ENCODE peak calls at places on chromosome 9, in four cellular contexts. L, K, E and V are unnamed samples.

GRCh38 chr9:133782157-133783130 is 44.3 kb upstream of the SARDH start:
- DNase-seq in K (peak), L (peak), E (peak), V (peak)

GRCh38 chr9:126481862-126482261 is 131.9 kb upstream of the LMX1B start:
- DNase-seq in E (no peak), K (no peak), L (no peak), V (no peak)

GRCh38 chr9:13939129-13939528 is 374.8 kb downstream of the NFIB start:
- DNase-seq in L (no peak), E (no peak), K (no peak), V (no peak)

GRCh38 chr9:6902423-6902822 is 144.7 kb downstream of the KDM4C start:
- DNase-seq in E (no peak), L (no peak), K (no peak), V (no peak)

GRCh38 chr9:20835364-20836286 is 151.6 kb downstream of the FOCAD start:
- DNase-seq in L (no peak), E (peak), K (no peak), V (no peak)

GRCh38 chr9:127451681-127452480 is 571 bp downstream of the LRSAM1 start:
- DNase-seq in E (no peak), L (peak), K (peak), V (peak)

GRCh38 chr9:137723396-137724113 is 104.8 kb downstream of the EHMT1 start:
- DNase-seq in E (no peak), K (no peak), L (no peak), V (no peak)

GRCh38 chr9:133583111-133583510 is 26.1 kb downstream of the FAM163B start:
- DNase-seq in L (no peak), K (no peak), E (no peak), V (no peak)

GRCh38 chr9:113677569-113677968 is 198.5 kb upstream of the ZNF618 start:
- DNase-seq in E (no peak), L (no peak), K (no peak), V (no peak)

GRCh38 chr9:36870960-36871359 is 163.1 kb downstream of the PAX5 start:
- DNase-seq in E (no peak), L (no peak), K (no peak), V (no peak)

GRCh38 chr9:100756217-100756616 is 178.3 kb downstream of the CAVIN4 start:
- DNase-seq in K (no peak), L (no peak), E (no peak), V (no peak)

GRCh38 chr9:83238871-83239624 is 176.1 kb upstream of the RASEF start:
- DNase-seq in L (no peak), K (no peak), E (peak), V (no peak)

GRCh38 chr9:134231330-134231745 is 67.0 kb upstream of the RNU6ATAC start:
- DNase-seq in L (no peak), E (no peak), K (no peak), V (no peak)

GRCh38 chr9:99966720-99967119 is 60.3 kb downstream of the STX17 start:
- DNase-seq in L (no peak), K (no peak), E (peak), V (peak)

GRCh38 chr9:1462626-1463308 is 412.6 kb downstream of the DMRT2 start:
- DNase-seq in E (no peak), L (no peak), K (no peak), V (no peak)

GRCh38 chr9:24487946-24488345 is 57.8 kb downstream of the IZUMO3 start:
- DNase-seq in E (no peak), K (no peak), L (no peak), V (no peak)

GRCh38 chr9:135239769-135240141 is 152.3 kb downstream of the OLFM1 start:
- DNase-seq in K (no peak), L (no peak), E (no peak), V (no peak)

GRCh38 chr9:8571648-8572047 is 772.1 kb upstream of the DMAC1 start:
- DNase-seq in L (no peak), E (no peak), K (no peak), V (no peak)

GRCh38 chr9:95504053-95504963 is 12.5 kb downstream of the PTCH1 start:
- DNase-seq in E (peak), L (peak), K (peak), V (no peak)

GRCh38 chr9:113622600-113623400 is 159.3 kb downstream of the RGS3 start:
- DNase-seq in K (no peak), L (peak), E (peak), V (no peak)

GRCh38 chr9:135726138-135726853 is 24.3 kb downstream of the KCNT1 start:
- DNase-seq in K (no peak), L (no peak), E (no peak), V (no peak)

GRCh38 chr9:107176701-107177100 is 106.4 kb upstream of the RAD23B start:
- DNase-seq in K (no peak), E (no peak), L (no peak), V (no peak)

GRCh38 chr9:76576344-76576743 is 117.4 kb downstream of the GCNT1 start:
- DNase-seq in E (no peak), K (no peak), L (no peak), V (no peak)

GRCh38 chr9:27504259-27504658 is 19.8 kb upstream of the IFNK start:
- DNase-seq in K (no peak), E (no peak), L (no peak), V (no peak)

GRCh38 chr9:89911721-89912604 is 307.2 kb downstream of the GADD45G start:
- DNase-seq in L (no peak), E (no peak), K (no peak), V (no peak)
- TF ChIP-seq ELF4 in L (no peak), E (no peak), K (no peak), V (no peak)

GRCh38 chr9:34493972-34494535 is 28.7 kb downstream of the ENHO start:
- DNase-seq in E (no peak), K (peak), L (peak), V (peak)
- TF ChIP-seq ELF4 in E (no peak), K (no peak), L (no peak), V (no peak)

GRCh38 chr9:3124006-3124405 is 280.1 kb upstream of the PUM3 start:
- DNase-seq in L (no peak), K (no peak), E (no peak), V (no peak)
- TF ChIP-seq ELF4 in L (no peak), K (no peak), E (no peak), V (no peak)

GRCh38 chr9:129440394-129441186 is 180.3 kb downstream of the C9orf50 start:
- DNase-seq in E (no peak), L (no peak), K (no peak), V (no peak)
- TF ChIP-seq ELF4 in E (no peak), L (no peak), K (no peak), V (no peak)